ENCODE peak calls at places on chromosome 20, in eight cellular contexts. Q, W, O, M, D, A, C and N are unnamed samples.

GRCh38 chr20:1437222-1437904 is 29.3 kb downstream of the NSFL1C start:
- DNase-seq in C (peak), O (peak), A (peak), Q (peak), W (peak), D (peak), M (peak), N (peak)

GRCh38 chr20:55586626-55587025 is 418.7 kb downstream of the CBLN4 start:
- DNase-seq in Q (no peak), M (no peak), W (no peak), D (no peak), C (no peak), O (no peak), A (no peak), N (no peak)

GRCh38 chr20:50931306-50932015 is at the start of gene ADNP:
- DNase-seq in D (peak), M (peak), Q (peak), O (peak), A (peak), C (peak), W (peak), N (peak)

GRCh38 chr20:51639206-51639832 is 96.8 kb upstream of the NFATC2 start:
- DNase-seq in Q (peak), O (no peak), W (peak), C (peak), M (peak), D (peak), A (peak), N (peak)

GRCh38 chr20:237479-237878 is 10.4 kb downstream of the DEFB129 start:
- DNase-seq in A (no peak), W (no peak), D (no peak), O (no peak), C (no peak), M (no peak), Q (no peak), N (no peak)

GRCh38 chr20:20611165-20611564 is 101.3 kb downstream of the RALGAPA2 start:
- DNase-seq in C (no peak), W (no peak), M (no peak), A (no peak), D (no peak), Q (no peak), O (no peak), N (no peak)

GRCh38 chr20:32332614-32333013 is 25.5 kb upstream of the ASXL1 start:
- DNase-seq in M (no peak), W (no peak), D (no peak), A (no peak), Q (no peak), C (no peak), O (peak), N (no peak)

GRCh38 chr20:12068146-12068545 is 150.5 kb downstream of the BTBD3 start:
- DNase-seq in M (no peak), Q (no peak), C (no peak), O (no peak), W (no peak), A (no peak), D (no peak), N (no peak)

GRCh38 chr20:60035-60918 is 27.2 kb upstream of the DEFB125 start:
- DNase-seq in D (no peak), C (no peak), A (no peak), M (no peak), Q (no peak), W (no peak), O (no peak), N (no peak)

GRCh38 chr20:3349786-3350185 is 57.7 kb downstream of the DNAAF9 start:
- DNase-seq in Q (no peak), W (no peak), A (no peak), D (no peak), M (no peak), C (no peak), O (no peak), N (no peak)

GRCh38 chr20:58547527-58548475 is 32.6 kb upstream of the APCDD1L start:
- DNase-seq in A (no peak), D (no peak), C (no peak), O (no peak), M (no peak), Q (no peak), W (no peak), N (no peak)

GRCh38 chr20:47666304-47666703 is 119.0 kb downstream of the SULF2 start:
- DNase-seq in Q (no peak), W (no peak), D (no peak), O (no peak), M (no peak), C (no peak), A (no peak), N (no peak)